ENCODE peak calls at places on chromosome 1, in ten cellular contexts. One of them, this sample, is unnamed.
A peak's percentile ranks its signal among the peaks of the same experiment; 100 is the strongest.

GRCh38 chr1:11979453-11979817 is 809 bp upstream of the MFN2 start:
- DNase-seq in GM23338: no peak
- DNase-seq in heart left ventricle: no peak
- DNase-seq in progenitor cell of endocrine pancreas: no peak
- DNase-seq in neural crest cell: no peak
- DNase-seq in Calu3: peak; percentile 8
- DNase-seq in RWPE1: no peak
- DNase-seq in PC-9: no peak
- DNase-seq in fibroblast of mammary gland: no peak
- DNase-seq in tibial artery: no peak
- DNase-seq in this sample: no peak

GRCh38 chr1:160300173-160300572 is 15.2 kb upstream of the PEX19 start:
- DNase-seq in heart left ventricle: no peak
- DNase-seq in tibial artery: no peak
- DNase-seq in GM23338: no peak
- DNase-seq in PC-9: no peak
- DNase-seq in progenitor cell of endocrine pancreas: no peak
- DNase-seq in Calu3: no peak
- DNase-seq in RWPE1: no peak
- DNase-seq in fibroblast of mammary gland: no peak
- DNase-seq in neural crest cell: no peak
- DNase-seq in this sample: no peak

GRCh38 chr1:236618507-236618906 is 14.2 kb upstream of the HEATR1 start:
- DNase-seq in heart left ventricle: no peak
- DNase-seq in fibroblast of mammary gland: no peak
- DNase-seq in Calu3: no peak
- DNase-seq in progenitor cell of endocrine pancreas: no peak
- DNase-seq in neural crest cell: no peak
- DNase-seq in tibial artery: no peak
- DNase-seq in PC-9: no peak
- DNase-seq in GM23338: no peak
- DNase-seq in RWPE1: no peak
- DNase-seq in this sample: no peak

GRCh38 chr1:164337885-164338284 is 221.1 kb upstream of the PBX1 start:
- DNase-seq in RWPE1: no peak
- DNase-seq in heart left ventricle: no peak
- DNase-seq in Calu3: no peak
- DNase-seq in PC-9: peak; percentile 14
- DNase-seq in progenitor cell of endocrine pancreas: no peak
- DNase-seq in GM23338: no peak
- DNase-seq in fibroblast of mammary gland: no peak
- DNase-seq in tibial artery: no peak
- DNase-seq in neural crest cell: no peak
- DNase-seq in this sample: no peak

GRCh38 chr1:160618763-160619274 is 28.0 kb downstream of the SLAMF1 start:
- DNase-seq in tibial artery: no peak
- DNase-seq in Calu3: no peak
- DNase-seq in progenitor cell of endocrine pancreas: no peak
- DNase-seq in fibroblast of mammary gland: no peak
- DNase-seq in RWPE1: no peak
- DNase-seq in PC-9: no peak
- DNase-seq in neural crest cell: no peak
- DNase-seq in heart left ventricle: no peak
- DNase-seq in GM23338: peak; percentile 56
- DNase-seq in this sample: no peak

GRCh38 chr1:229111703-229112319 is 159.1 kb upstream of the RAB4A start:
- DNase-seq in Calu3: no peak
- DNase-seq in tibial artery: no peak
- DNase-seq in progenitor cell of endocrine pancreas: no peak
- DNase-seq in neural crest cell: no peak
- DNase-seq in GM23338: no peak
- DNase-seq in RWPE1: no peak
- DNase-seq in fibroblast of mammary gland: no peak
- DNase-seq in heart left ventricle: no peak
- DNase-seq in PC-9: no peak
- DNase-seq in this sample: no peak

GRCh38 chr1:58932820-58933598 is 149.2 kb upstream of the JUN start:
- DNase-seq in heart left ventricle: no peak
- DNase-seq in progenitor cell of endocrine pancreas: no peak
- DNase-seq in Calu3: peak; percentile 96
- DNase-seq in tibial artery: peak; percentile 69
- DNase-seq in neural crest cell: no peak
- DNase-seq in RWPE1: peak; percentile 90
- DNase-seq in GM23338: no peak
- DNase-seq in PC-9: peak; percentile 97
- DNase-seq in fibroblast of mammary gland: peak; percentile 83
- DNase-seq in this sample: no peak

GRCh38 chr1:175804556-175804955 is 61.2 kb upstream of the TNR start:
- DNase-seq in tibial artery: no peak
- DNase-seq in GM23338: no peak
- DNase-seq in progenitor cell of endocrine pancreas: no peak
- DNase-seq in heart left ventricle: no peak
- DNase-seq in neural crest cell: no peak
- DNase-seq in PC-9: no peak
- DNase-seq in fibroblast of mammary gland: peak; percentile 69
- DNase-seq in RWPE1: no peak
- DNase-seq in Calu3: no peak
- DNase-seq in this sample: no peak

DNA sequence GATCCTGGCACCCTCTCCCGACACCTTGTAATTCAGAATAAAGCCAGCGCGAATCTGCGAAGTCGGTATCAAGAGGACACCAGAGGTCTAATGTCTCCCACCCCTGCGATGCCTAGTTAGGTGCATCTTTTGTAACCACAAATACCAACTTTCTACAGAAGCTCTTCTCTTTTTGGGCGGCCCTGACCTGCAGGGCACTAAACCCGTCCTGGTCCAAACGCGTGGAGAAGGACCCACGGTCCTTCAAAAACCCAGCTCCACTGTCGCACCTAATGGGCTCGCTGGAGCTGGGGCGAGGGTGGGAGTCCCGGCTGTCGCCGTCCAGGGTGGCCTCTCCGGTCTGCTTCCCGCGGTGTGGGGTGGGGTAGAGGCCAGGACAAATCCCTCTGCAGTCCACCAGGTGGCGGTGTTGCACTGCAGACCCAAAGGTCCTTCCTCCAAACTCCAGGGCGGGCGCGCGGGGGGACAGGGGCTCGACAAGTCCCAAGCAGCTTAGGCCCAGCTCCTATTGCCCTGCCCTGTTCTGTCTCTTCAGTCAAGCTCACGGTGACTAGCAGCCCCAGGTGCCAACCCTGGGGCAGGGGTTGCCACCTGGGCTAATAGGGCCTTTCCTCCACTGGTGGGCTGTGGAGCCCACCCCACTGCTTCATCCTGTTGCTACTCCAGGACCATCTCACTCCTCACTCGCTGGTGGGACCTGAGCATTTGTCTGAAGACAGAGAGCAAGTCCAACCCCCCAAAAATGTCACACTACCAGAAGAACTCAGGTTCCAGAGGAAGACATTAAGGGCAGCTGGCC is 2.7 kb downstream of the HES3 start:
- DNase-seq in tibial artery: peak; percentile 86
- DNase-seq in heart left ventricle: peak; percentile 82
- DNase-seq in PC-9: peak; percentile 72
- DNase-seq in RWPE1: peak; percentile 84
- DNase-seq in progenitor cell of endocrine pancreas: peak; percentile 85
- DNase-seq in GM23338: peak; percentile 94
- DNase-seq in fibroblast of mammary gland: peak; percentile 68
- DNase-seq in neural crest cell: peak; percentile 95
- DNase-seq in Calu3: peak; percentile 81
- DNase-seq in this sample: peak; percentile 92
- TF ChIP-seq CTCF in tibial artery: peak; percentile 97
- TF ChIP-seq CTCF in heart left ventricle: peak; percentile 93
- TF ChIP-seq CTCF in PC-9: peak; percentile 92
- TF ChIP-seq CTCF in RWPE1: peak; percentile 92
- TF ChIP-seq CTCF in progenitor cell of endocrine pancreas: peak; percentile 95
- TF ChIP-seq CTCF in GM23338: peak; percentile 79
- TF ChIP-seq CTCF in fibroblast of mammary gland: peak; percentile 79
- TF ChIP-seq CTCF in neural crest cell: peak; percentile 98
- TF ChIP-seq CTCF in Calu3: peak; percentile 91
- TF ChIP-seq CTCF in this sample: peak; percentile 99

GRCh38 chr1:61337037-61337436 is 254.7 kb downstream of the NFIA start:
- DNase-seq in fibroblast of mammary gland: peak; percentile 22
- DNase-seq in Calu3: no peak
- DNase-seq in tibial artery: no peak
- DNase-seq in GM23338: peak; percentile 41
- DNase-seq in heart left ventricle: no peak
- DNase-seq in neural crest cell: no peak
- DNase-seq in progenitor cell of endocrine pancreas: no peak
- DNase-seq in RWPE1: no peak
- DNase-seq in PC-9: no peak
- DNase-seq in this sample: no peak

GRCh38 chr1:61338899-61339298 is 256.5 kb downstream of the NFIA start:
- DNase-seq in fibroblast of mammary gland: no peak
- DNase-seq in GM23338: no peak
- DNase-seq in tibial artery: no peak
- DNase-seq in progenitor cell of endocrine pancreas: no peak
- DNase-seq in Calu3: no peak
- DNase-seq in PC-9: no peak
- DNase-seq in neural crest cell: no peak
- DNase-seq in heart left ventricle: no peak
- DNase-seq in RWPE1: no peak
- DNase-seq in this sample: no peak

GRCh38 chr1:61341426-61341825 is 259.1 kb downstream of the NFIA start:
- DNase-seq in RWPE1: no peak
- DNase-seq in heart left ventricle: no peak
- DNase-seq in GM23338: no peak
- DNase-seq in PC-9: no peak
- DNase-seq in progenitor cell of endocrine pancreas: no peak
- DNase-seq in fibroblast of mammary gland: no peak
- DNase-seq in neural crest cell: no peak
- DNase-seq in tibial artery: no peak
- DNase-seq in Calu3: no peak
- DNase-seq in this sample: no peak

GRCh38 chr1:61337471-61337870 is 255.1 kb downstream of the NFIA start:
- DNase-seq in tibial artery: no peak
- DNase-seq in PC-9: no peak
- DNase-seq in Calu3: no peak
- DNase-seq in fibroblast of mammary gland: no peak
- DNase-seq in GM23338: peak; percentile 16
- DNase-seq in heart left ventricle: no peak
- DNase-seq in RWPE1: no peak
- DNase-seq in neural crest cell: no peak
- DNase-seq in progenitor cell of endocrine pancreas: no peak
- DNase-seq in this sample: no peak

DNA sequence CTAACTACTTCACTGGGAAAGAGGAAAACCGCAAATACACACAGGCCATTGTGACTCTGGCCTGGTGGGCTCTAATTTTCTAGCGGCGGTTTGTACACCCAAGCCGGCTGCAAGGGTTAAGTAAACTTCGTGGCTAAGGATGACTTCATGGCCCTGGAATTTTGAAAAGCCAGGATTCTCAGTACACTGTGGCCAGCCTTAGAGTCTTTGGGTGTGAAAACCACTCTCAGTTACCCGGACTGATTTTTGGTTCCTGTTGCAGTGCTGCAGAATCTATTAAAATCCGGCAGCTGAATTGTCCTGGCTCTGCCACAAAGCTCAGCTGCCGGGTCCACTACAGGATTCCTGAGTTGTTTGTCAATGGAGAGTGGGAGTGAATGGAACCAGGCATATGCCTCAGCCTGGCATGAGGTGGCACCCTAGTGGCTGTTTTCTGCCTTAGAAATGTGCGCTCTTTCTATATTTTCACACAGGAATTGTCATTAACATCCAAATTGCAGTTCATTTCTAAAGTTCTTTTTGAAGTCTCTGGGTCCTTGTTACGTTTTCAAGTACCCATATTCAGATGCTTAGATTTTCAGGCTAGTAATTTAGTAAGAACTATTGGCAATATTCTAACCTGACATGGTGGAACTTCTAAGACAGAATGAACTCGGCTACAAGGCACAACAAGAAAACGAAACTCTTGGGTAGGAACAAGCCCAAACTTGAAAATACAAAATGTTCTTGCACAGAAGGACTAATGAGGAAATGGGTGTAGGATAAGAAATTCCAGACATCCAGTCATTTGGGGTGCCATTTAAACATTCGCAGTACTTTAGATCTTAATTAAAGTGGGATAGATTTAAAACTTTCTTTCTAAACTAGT is 255.9 kb downstream of the NFIA start:
- DNase-seq in RWPE1: peak; percentile 89
- DNase-seq in fibroblast of mammary gland: peak; percentile 88
- DNase-seq in progenitor cell of endocrine pancreas: peak; percentile 36
- DNase-seq in neural crest cell: peak; percentile 28
- DNase-seq in PC-9: peak; percentile 79
- DNase-seq in tibial artery: peak; percentile 91
- DNase-seq in heart left ventricle: peak; percentile 74
- DNase-seq in GM23338: peak; percentile 69
- DNase-seq in Calu3: peak; percentile 80
- DNase-seq in this sample: no peak
- TF ChIP-seq CTCF in RWPE1: peak; percentile 82
- TF ChIP-seq CTCF in fibroblast of mammary gland: peak; percentile 70
- TF ChIP-seq CTCF in progenitor cell of endocrine pancreas: peak; percentile 63
- TF ChIP-seq CTCF in neural crest cell: peak; percentile 68
- TF ChIP-seq CTCF in PC-9: peak; percentile 77
- TF ChIP-seq CTCF in tibial artery: peak; percentile 83
- TF ChIP-seq CTCF in heart left ventricle: peak; percentile 71
- TF ChIP-seq CTCF in GM23338: peak; percentile 62
- TF ChIP-seq CTCF in Calu3: peak; percentile 80
- TF ChIP-seq CTCF in this sample: peak; percentile 47

DNA sequence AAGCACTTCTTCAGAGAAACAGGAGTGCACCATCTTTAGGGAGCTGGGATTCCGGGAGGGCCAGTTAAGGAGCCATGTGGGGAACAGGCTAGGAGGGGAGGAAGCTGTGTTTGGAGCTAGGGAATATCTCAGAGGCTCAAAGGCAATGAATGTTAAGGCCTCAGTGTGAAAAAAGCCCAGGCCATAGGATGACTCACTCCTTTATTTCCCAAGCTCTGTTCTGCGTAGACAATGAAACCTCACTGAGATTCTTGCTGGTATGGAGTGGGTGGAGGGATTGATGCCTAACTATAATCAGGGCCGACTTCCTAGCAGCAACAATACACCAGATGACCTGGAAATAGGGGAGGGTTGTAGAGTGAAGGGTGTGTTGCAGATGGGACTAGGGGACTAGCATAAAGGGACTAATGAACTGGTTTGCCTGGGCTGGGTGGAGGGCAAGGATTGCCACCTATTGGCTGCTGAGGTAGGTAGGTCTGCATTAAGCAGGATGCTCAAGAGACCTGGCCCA is 2.1 kb downstream of the GNAT2 start:
- DNase-seq in PC-9: peak; percentile 26
- DNase-seq in fibroblast of mammary gland: peak; percentile 97
- DNase-seq in progenitor cell of endocrine pancreas: no peak
- DNase-seq in neural crest cell: no peak
- DNase-seq in tibial artery: peak; percentile 21
- DNase-seq in Calu3: peak; percentile 14
- DNase-seq in GM23338: peak; percentile 52
- DNase-seq in RWPE1: peak; percentile 78
- DNase-seq in heart left ventricle: no peak
- DNase-seq in this sample: no peak
- TF ChIP-seq CTCF in PC-9: peak; percentile 18
- TF ChIP-seq CTCF in fibroblast of mammary gland: no peak
- TF ChIP-seq CTCF in progenitor cell of endocrine pancreas: no peak
- TF ChIP-seq CTCF in neural crest cell: no peak
- TF ChIP-seq CTCF in tibial artery: no peak
- TF ChIP-seq CTCF in Calu3: no peak
- TF ChIP-seq CTCF in GM23338: no peak
- TF ChIP-seq CTCF in RWPE1: no peak
- TF ChIP-seq CTCF in heart left ventricle: no peak
- TF ChIP-seq CTCF in this sample: no peak

GRCh38 chr1:230827081-230827681 is 41.1 kb downstream of the C1orf198 start:
- DNase-seq in progenitor cell of endocrine pancreas: no peak
- DNase-seq in Calu3: no peak
- DNase-seq in neural crest cell: no peak
- DNase-seq in fibroblast of mammary gland: peak; percentile 83
- DNase-seq in tibial artery: peak; percentile 87
- DNase-seq in GM23338: no peak
- DNase-seq in PC-9: no peak
- DNase-seq in RWPE1: no peak
- DNase-seq in heart left ventricle: peak; percentile 68
- DNase-seq in this sample: no peak

GRCh38 chr1:230824571-230825060 is 43.7 kb downstream of the C1orf198 start:
- DNase-seq in RWPE1: no peak
- DNase-seq in heart left ventricle: no peak
- DNase-seq in Calu3: peak; percentile 22
- DNase-seq in tibial artery: peak; percentile 78
- DNase-seq in progenitor cell of endocrine pancreas: no peak
- DNase-seq in fibroblast of mammary gland: peak; percentile 78
- DNase-seq in GM23338: no peak
- DNase-seq in neural crest cell: no peak
- DNase-seq in PC-9: peak; percentile 20
- DNase-seq in this sample: no peak

GRCh38 chr1:230826166-230826875 is 42.0 kb downstream of the C1orf198 start:
- DNase-seq in Calu3: no peak
- DNase-seq in neural crest cell: no peak
- DNase-seq in progenitor cell of endocrine pancreas: no peak
- DNase-seq in fibroblast of mammary gland: no peak
- DNase-seq in GM23338: no peak
- DNase-seq in RWPE1: no peak
- DNase-seq in tibial artery: no peak
- DNase-seq in PC-9: no peak
- DNase-seq in heart left ventricle: no peak
- DNase-seq in this sample: no peak

GRCh38 chr1:230825061-230825803 is 43.1 kb downstream of the C1orf198 start:
- DNase-seq in progenitor cell of endocrine pancreas: no peak
- DNase-seq in Calu3: peak; percentile 50
- DNase-seq in GM23338: no peak
- DNase-seq in RWPE1: peak; percentile 63
- DNase-seq in PC-9: peak; percentile 46
- DNase-seq in fibroblast of mammary gland: peak; percentile 89
- DNase-seq in neural crest cell: no peak
- DNase-seq in tibial artery: no peak
- DNase-seq in heart left ventricle: no peak
- DNase-seq in this sample: no peak

DNA sequence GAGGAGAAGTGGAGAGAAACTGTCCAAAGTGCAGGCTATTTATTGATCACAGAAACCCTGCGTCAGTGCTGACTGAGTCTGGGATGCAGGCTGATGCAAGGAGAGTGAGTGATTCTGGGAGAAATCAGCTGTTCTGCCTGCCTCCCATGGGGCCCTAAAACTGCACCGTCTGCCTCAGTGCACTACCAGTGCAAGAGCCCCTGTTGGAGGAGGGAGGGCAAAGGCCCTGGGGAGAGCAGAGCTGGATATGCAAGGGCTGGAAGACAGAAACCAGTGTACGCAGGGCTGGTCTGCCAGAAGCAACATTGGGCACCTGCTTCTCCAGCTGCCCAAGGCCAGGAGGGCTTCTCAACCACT is 42.5 kb downstream of the C1orf198 start:
- DNase-seq in RWPE1: no peak
- DNase-seq in heart left ventricle: no peak
- DNase-seq in tibial artery: peak; percentile 88
- DNase-seq in GM23338: no peak
- DNase-seq in PC-9: no peak
- DNase-seq in fibroblast of mammary gland: peak; percentile 81
- DNase-seq in progenitor cell of endocrine pancreas: no peak
- DNase-seq in neural crest cell: no peak
- DNase-seq in Calu3: peak; percentile 28
- DNase-seq in this sample: no peak
- TF ChIP-seq CTCF in RWPE1: no peak
- TF ChIP-seq CTCF in heart left ventricle: no peak
- TF ChIP-seq CTCF in tibial artery: no peak
- TF ChIP-seq CTCF in GM23338: no peak
- TF ChIP-seq CTCF in PC-9: no peak
- TF ChIP-seq CTCF in fibroblast of mammary gland: no peak
- TF ChIP-seq CTCF in progenitor cell of endocrine pancreas: no peak
- TF ChIP-seq CTCF in neural crest cell: no peak
- TF ChIP-seq CTCF in Calu3: no peak
- TF ChIP-seq CTCF in this sample: no peak